ENCODE peak calls at places on chromosomes 12 and 14, in five cellular contexts. O is A549, P is K562, V is HepG2, X is H1. S is an unnamed sample.

GRCh38 chr12:113174461-113175384 is 10.6 kb downstream of the DDX54 start:
- DNase-seq in O (peak; percentile 68), P (peak; percentile 73), V (peak; percentile 33), X (no peak), S (peak; percentile 52)

GRCh38 chr14:83485591-83485990 is 1951.9 kb upstream of the SEL1L start:
- DNase-seq in O (no peak), P (no peak), V (no peak), X (no peak), S (peak; percentile 44)

GRCh38 chr12:122460061-122460460 is 37.6 kb upstream of the CLIP1 start:
- DNase-seq in O (no peak), P (no peak), V (no peak), X (no peak), S (no peak)

GRCh38 chr14:35167496-35167895 is 45.1 kb downstream of the PRORP start:
- DNase-seq in O (no peak), P (no peak), V (no peak), X (no peak), S (no peak)

GRCh38 chr12:1993871-1994371 is 10.3 kb downstream of the DCP1B start:
- DNase-seq in O (no peak), P (no peak), V (peak; percentile 86), X (no peak), S (peak; percentile 95)

GRCh38 chr12:116057356-116057755 is 220.1 kb downstream of the MED13L start:
- DNase-seq in O (no peak), P (no peak), V (no peak), X (no peak), S (peak; percentile 26)

GRCh38 chr12:10940389-10940788 is 1.3 kb upstream of the TAS2R14 start:
- DNase-seq in O (peak; percentile 65), P (no peak), V (peak; percentile 23), X (no peak), S (peak; percentile 87)

GRCh38 chr14:101241147-101241546 is 320.1 kb upstream of the DIO3 start:
- DNase-seq in O (no peak), P (no peak), V (no peak), X (no peak), S (no peak)

GRCh38 chr12:132018193-132018916 is 68.6 kb downstream of the EP400 start:
- DNase-seq in O (peak; percentile 20), P (peak; percentile 34), V (no peak), X (no peak), S (peak; percentile 24)

GRCh38 chr12:54522213-54522612 is 24.7 kb downstream of the NCKAP1L start:
- DNase-seq in O (no peak), P (no peak), V (no peak), X (no peak), S (no peak)

GRCh38 chr12:50212071-50212467 is 44.9 kb upstream of the CERS5 start:
- DNase-seq in O (no peak), P (no peak), V (no peak), X (no peak), S (no peak)

GRCh38 chr14:100297320-100298300 is 8.6 kb downstream of the SLC25A29 start:
- DNase-seq in O (no peak), P (no peak), V (no peak), X (no peak), S (peak; percentile 88)

GRCh38 chr12:49619286-49619685 is 4.1 kb upstream of the PRPF40B start:
- DNase-seq in O (no peak), P (no peak), V (no peak), X (no peak), S (peak; percentile 29)

GRCh38 chr12:4133636-4134433 is 139.7 kb upstream of the CCND2 start:
- DNase-seq in O (no peak), P (no peak), V (no peak), X (no peak), S (no peak)

GRCh38 chr12:56931474-56931978 is 2.7 kb downstream of the SDR9C7 start:
- DNase-seq in O (peak; percentile 55), P (peak; percentile 70), V (peak; percentile 27), X (no peak), S (peak; percentile 57)

GRCh38 chr14:100417466-100417865 is 94.3 kb downstream of the SLC25A47 start:
- DNase-seq in O (peak; percentile 88), P (peak; percentile 63), V (peak; percentile 55), X (peak; percentile 58), S (peak; percentile 97)

GRCh38 chr14:78595797-78596196 is 425.6 kb downstream of the NRXN3 start:
- DNase-seq in O (peak; percentile 5), P (no peak), V (no peak), X (no peak), S (no peak)

GRCh38 chr14:56187736-56188135 is 69.5 kb downstream of the PELI2 start:
- DNase-seq in O (no peak), P (no peak), V (no peak), X (no peak), S (no peak)
- TF ChIP-seq MAFK in O (no peak), P (no peak), V (no peak), X (no peak), S (no peak)

GRCh38 chr12:389138-390096 is at the start of gene KDM5A:
- DNase-seq in O (peak; percentile 97), P (peak; percentile 80), V (peak; percentile 86), X (peak; percentile 29), S (peak; percentile 94)
- TF ChIP-seq POLR2A in O (peak; percentile 52), P (peak; percentile 73), V (peak; percentile 76), X (peak; percentile 85), S (peak; percentile 88)

GRCh38 chr14:104926619-104927431 is 2.1 kb downstream of the PLD4 start:
- DNase-seq in O (no peak), P (no peak), V (no peak), X (no peak), S (no peak)
- TF ChIP-seq MAFK in O (no peak), P (no peak), V (no peak), X (no peak), S (no peak)

DNA sequence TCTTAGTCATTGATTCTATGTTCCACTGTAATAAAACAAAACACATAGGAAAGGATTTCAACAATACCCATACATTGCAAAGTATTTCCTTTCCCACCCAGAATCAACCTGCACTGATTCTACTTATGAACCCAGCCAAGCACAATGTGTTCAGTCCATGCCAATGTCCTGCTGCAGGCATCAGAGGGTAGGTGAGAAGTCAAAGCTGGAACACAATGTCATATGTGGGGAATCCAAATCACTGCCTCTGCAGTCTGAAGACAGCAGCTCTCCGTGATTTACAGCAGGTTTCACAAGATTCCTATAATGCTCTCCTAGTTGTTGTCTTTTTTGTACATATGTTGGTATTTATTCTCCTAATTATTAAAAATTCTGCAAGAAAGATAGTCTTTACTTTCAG is 25.7 kb downstream of the ITPR2 start:
- DNase-seq in O (no peak), P (no peak), V (no peak), X (no peak), S (no peak)
- TF ChIP-seq POLR2A in O (no peak), P (no peak), V (no peak), X (no peak), S (no peak)

DNA sequence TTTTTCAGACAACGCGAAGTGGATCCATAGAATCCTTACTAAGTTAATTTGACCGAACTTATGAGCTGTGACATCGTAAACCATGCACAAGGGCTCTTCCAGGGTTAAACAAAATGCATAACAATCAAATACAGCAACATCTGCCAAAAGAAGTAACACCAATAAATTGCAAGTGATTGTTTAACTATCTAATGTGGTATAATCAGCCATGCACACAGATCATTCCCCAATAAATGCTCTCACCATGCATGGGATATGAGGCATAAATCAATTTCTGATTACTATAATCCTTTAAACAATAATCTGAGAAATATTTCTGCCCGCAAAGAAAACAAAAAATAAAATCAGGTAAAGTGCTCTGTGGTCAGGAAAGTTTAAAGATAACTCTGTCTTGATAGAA is 7.7 kb upstream of the PLEKHG7 start:
- DNase-seq in O (no peak), P (no peak), V (no peak), X (no peak), S (no peak)
- TF ChIP-seq MAFK in O (no peak), P (no peak), V (no peak), X (no peak), S (no peak)

GRCh38 chr12:90239740-90240260 is 531.2 kb upstream of the ATP2B1 start:
- DNase-seq in O (no peak), P (no peak), V (no peak), X (no peak), S (no peak)

GRCh38 chr12:90238872-90239271 is 530.2 kb upstream of the ATP2B1 start:
- DNase-seq in O (no peak), P (no peak), V (no peak), X (no peak), S (no peak)

GRCh38 chr12:90245396-90245795 is 536.8 kb upstream of the ATP2B1 start:
- DNase-seq in O (no peak), P (no peak), V (no peak), X (no peak), S (no peak)

GRCh38 chr12:90246673-90247072 is 538.0 kb upstream of the ATP2B1 start:
- DNase-seq in O (no peak), P (no peak), V (no peak), X (no peak), S (no peak)

DNA sequence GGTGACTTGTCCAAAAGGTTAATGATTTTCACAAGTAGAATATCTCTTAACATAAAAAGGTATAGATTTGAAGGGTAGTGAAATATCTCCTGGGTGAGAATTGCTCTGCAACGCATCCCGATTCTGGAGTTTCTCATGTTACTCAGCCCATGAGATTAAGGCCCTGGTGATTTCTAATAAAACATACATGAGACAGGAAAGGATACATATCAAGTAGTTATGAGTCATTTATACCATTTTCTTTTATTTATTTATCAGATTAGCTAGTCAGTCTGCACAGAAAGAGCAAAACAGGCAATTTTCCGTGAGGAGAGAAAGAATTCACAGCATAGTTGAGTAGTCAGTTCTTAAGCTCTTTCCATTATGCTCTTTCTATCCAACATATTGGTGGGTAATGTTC is 535.6 kb upstream of the ATP2B1 start:
- DNase-seq in O (no peak), P (no peak), V (no peak), X (no peak), S (peak; percentile 15)
- TF ChIP-seq POLR2A in O (no peak), P (no peak), V (no peak), X (no peak), S (no peak)

GRCh38 chr12:90262261-90262660 is 553.6 kb upstream of the ATP2B1 start:
- DNase-seq in O (peak; percentile 27), P (no peak), V (no peak), X (no peak), S (peak; percentile 45)
- TF ChIP-seq MAFK in O (no peak), P (no peak), V (no peak), X (no peak), S (no peak)

GRCh38 chr12:59596232-59597143 is 659 bp downstream of the SLC16A7 start:
- DNase-seq in O (peak; percentile 9), P (no peak), V (peak; percentile 16), X (no peak), S (peak; percentile 74)
- TF ChIP-seq POLR2A in O (no peak), P (no peak), V (no peak), X (no peak), S (peak; percentile 58)

DNA sequence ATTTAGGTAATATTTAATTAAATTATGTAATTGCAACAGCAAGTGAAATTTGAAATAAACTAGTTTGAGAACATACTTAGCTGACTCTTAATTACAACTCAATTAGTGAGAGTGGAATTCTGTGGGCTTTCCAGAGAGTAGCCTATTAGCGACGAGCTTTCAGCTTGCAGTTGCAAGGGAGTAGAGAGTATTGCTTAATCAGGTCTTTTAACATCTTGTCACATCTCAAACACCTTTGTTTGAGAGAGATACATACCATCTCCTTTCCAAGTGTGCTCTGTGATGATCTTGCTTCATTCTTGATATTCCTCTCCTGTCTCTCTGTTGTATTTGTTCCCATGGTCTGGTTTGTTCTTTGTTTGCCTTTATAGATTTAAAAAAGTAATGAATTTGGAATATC is 7.7 kb downstream of the PPP4R4 start:
- DNase-seq in O (no peak), P (no peak), V (no peak), X (no peak), S (no peak)
- TF ChIP-seq MAFK in O (no peak), P (no peak), V (no peak), X (no peak), S (no peak)

S was measured in IMR-90.